ENCODE peak calls at places on chromosomes 11 and 22, in eight cellular contexts. One of them, this sample, is unnamed.

GRCh38 chr11:14506532-14506931 is 6.9 kb upstream of the COPB1 start:
- DNase-seq in choroid plexus epithelial cell: peak
- DNase-seq in stimulated activated CD4-positive, alpha-beta T cell treated with anti-CD3 and anti-CD28 coated beads, Interleukin-15, amount 100 ng/mL, for 1 hour: no peak
- DNase-seq in non-pigmented ciliary epithelial cell: no peak
- DNase-seq in epithelial cell of proximal tubule: no peak
- DNase-seq in cardiac muscle cell: no peak
- DNase-seq in EH: peak
- DNase-seq in CD4-positive, alpha-beta T cell: no peak
- DNase-seq in this sample: peak

GRCh38 chr22:22408731-22409696 is 99.5 kb downstream of the ZNF280B start:
- DNase-seq in stimulated activated CD4-positive, alpha-beta T cell treated with anti-CD3 and anti-CD28 coated beads, Interleukin-15, amount 100 ng/mL, for 1 hour: no peak
- DNase-seq in choroid plexus epithelial cell: peak
- DNase-seq in EH: peak
- DNase-seq in CD4-positive, alpha-beta T cell: no peak
- DNase-seq in cardiac muscle cell: no peak
- DNase-seq in epithelial cell of proximal tubule: no peak
- DNase-seq in non-pigmented ciliary epithelial cell: no peak
- DNase-seq in this sample: peak

GRCh38 chr22:20424937-20425587 is 12.6 kb downstream of the SCARF2 start:
- DNase-seq in epithelial cell of proximal tubule: no peak
- DNase-seq in cardiac muscle cell: no peak
- DNase-seq in non-pigmented ciliary epithelial cell: no peak
- DNase-seq in EH: peak
- DNase-seq in choroid plexus epithelial cell: no peak
- DNase-seq in CD4-positive, alpha-beta T cell: no peak
- DNase-seq in stimulated activated CD4-positive, alpha-beta T cell treated with anti-CD3 and anti-CD28 coated beads, Interleukin-15, amount 100 ng/mL, for 1 hour: no peak
- DNase-seq in this sample: no peak

GRCh38 chr11:35288817-35289541 is 130.4 kb downstream of the SLC1A2 start:
- DNase-seq in epithelial cell of proximal tubule: no peak
- DNase-seq in CD4-positive, alpha-beta T cell: no peak
- DNase-seq in EH: peak
- DNase-seq in stimulated activated CD4-positive, alpha-beta T cell treated with anti-CD3 and anti-CD28 coated beads, Interleukin-15, amount 100 ng/mL, for 1 hour: no peak
- DNase-seq in non-pigmented ciliary epithelial cell: peak
- DNase-seq in cardiac muscle cell: no peak
- DNase-seq in choroid plexus epithelial cell: peak
- DNase-seq in this sample: peak

GRCh38 chr11:2842876-2843275 is 42.7 kb downstream of the CDKN1C start:
- DNase-seq in cardiac muscle cell: no peak
- DNase-seq in choroid plexus epithelial cell: no peak
- DNase-seq in non-pigmented ciliary epithelial cell: no peak
- DNase-seq in EH: no peak
- DNase-seq in CD4-positive, alpha-beta T cell: no peak
- DNase-seq in stimulated activated CD4-positive, alpha-beta T cell treated with anti-CD3 and anti-CD28 coated beads, Interleukin-15, amount 100 ng/mL, for 1 hour: no peak
- DNase-seq in epithelial cell of proximal tubule: no peak
- DNase-seq in this sample: no peak

GRCh38 chr22:26553056-26553752 is 36.7 kb downstream of the TPST2 start:
- DNase-seq in choroid plexus epithelial cell: peak
- DNase-seq in epithelial cell of proximal tubule: no peak
- DNase-seq in CD4-positive, alpha-beta T cell: no peak
- DNase-seq in EH: peak
- DNase-seq in non-pigmented ciliary epithelial cell: peak
- DNase-seq in cardiac muscle cell: no peak
- DNase-seq in stimulated activated CD4-positive, alpha-beta T cell treated with anti-CD3 and anti-CD28 coated beads, Interleukin-15, amount 100 ng/mL, for 1 hour: no peak
- DNase-seq in this sample: peak

GRCh38 chr11:45622283-45622682 is 43.1 kb downstream of the CHST1 start:
- DNase-seq in CD4-positive, alpha-beta T cell: no peak
- DNase-seq in epithelial cell of proximal tubule: no peak
- DNase-seq in cardiac muscle cell: no peak
- DNase-seq in stimulated activated CD4-positive, alpha-beta T cell treated with anti-CD3 and anti-CD28 coated beads, Interleukin-15, amount 100 ng/mL, for 1 hour: no peak
- DNase-seq in non-pigmented ciliary epithelial cell: no peak
- DNase-seq in choroid plexus epithelial cell: no peak
- DNase-seq in EH: no peak
- DNase-seq in this sample: no peak

GRCh38 chr11:58641326-58641725 is 18.9 kb downstream of the CNTF start:
- DNase-seq in CD4-positive, alpha-beta T cell: no peak
- DNase-seq in choroid plexus epithelial cell: no peak
- DNase-seq in EH: no peak
- DNase-seq in cardiac muscle cell: no peak
- DNase-seq in stimulated activated CD4-positive, alpha-beta T cell treated with anti-CD3 and anti-CD28 coated beads, Interleukin-15, amount 100 ng/mL, for 1 hour: no peak
- DNase-seq in non-pigmented ciliary epithelial cell: no peak
- DNase-seq in epithelial cell of proximal tubule: no peak
- DNase-seq in this sample: no peak

GRCh38 chr11:66976048-66976467 is 954 bp downstream of the C11orf86 start:
- DNase-seq in non-pigmented ciliary epithelial cell: no peak
- DNase-seq in choroid plexus epithelial cell: peak
- DNase-seq in cardiac muscle cell: peak
- DNase-seq in epithelial cell of proximal tubule: no peak
- DNase-seq in EH: no peak
- DNase-seq in CD4-positive, alpha-beta T cell: peak
- DNase-seq in stimulated activated CD4-positive, alpha-beta T cell treated with anti-CD3 and anti-CD28 coated beads, Interleukin-15, amount 100 ng/mL, for 1 hour: no peak
- DNase-seq in this sample: no peak

GRCh38 chr11:117877120-117877784 is 794 bp upstream of the FXYD6 start:
- DNase-seq in CD4-positive, alpha-beta T cell: no peak
- DNase-seq in stimulated activated CD4-positive, alpha-beta T cell treated with anti-CD3 and anti-CD28 coated beads, Interleukin-15, amount 100 ng/mL, for 1 hour: no peak
- DNase-seq in non-pigmented ciliary epithelial cell: no peak
- DNase-seq in cardiac muscle cell: no peak
- DNase-seq in EH: no peak
- DNase-seq in epithelial cell of proximal tubule: no peak
- DNase-seq in choroid plexus epithelial cell: no peak
- DNase-seq in this sample: peak

GRCh38 chr11:93542753-93543246 is 391 bp downstream of the SMCO4 start:
- DNase-seq in non-pigmented ciliary epithelial cell: no peak
- DNase-seq in stimulated activated CD4-positive, alpha-beta T cell treated with anti-CD3 and anti-CD28 coated beads, Interleukin-15, amount 100 ng/mL, for 1 hour: no peak
- DNase-seq in cardiac muscle cell: no peak
- DNase-seq in epithelial cell of proximal tubule: no peak
- DNase-seq in CD4-positive, alpha-beta T cell: no peak
- DNase-seq in choroid plexus epithelial cell: no peak
- DNase-seq in EH: peak
- DNase-seq in this sample: no peak

GRCh38 chr22:18024276-18024939 is at the start of gene MICAL3:
- DNase-seq in EH: peak
- DNase-seq in CD4-positive, alpha-beta T cell: peak
- DNase-seq in cardiac muscle cell: peak
- DNase-seq in stimulated activated CD4-positive, alpha-beta T cell treated with anti-CD3 and anti-CD28 coated beads, Interleukin-15, amount 100 ng/mL, for 1 hour: peak
- DNase-seq in choroid plexus epithelial cell: peak
- DNase-seq in epithelial cell of proximal tubule: no peak
- DNase-seq in non-pigmented ciliary epithelial cell: no peak
- DNase-seq in this sample: peak

GRCh38 chr11:19727246-19727645 is 14.6 kb downstream of the NAV2 start:
- DNase-seq in non-pigmented ciliary epithelial cell: peak
- DNase-seq in EH: peak
- DNase-seq in choroid plexus epithelial cell: peak
- DNase-seq in CD4-positive, alpha-beta T cell: no peak
- DNase-seq in epithelial cell of proximal tubule: no peak
- DNase-seq in stimulated activated CD4-positive, alpha-beta T cell treated with anti-CD3 and anti-CD28 coated beads, Interleukin-15, amount 100 ng/mL, for 1 hour: no peak
- DNase-seq in cardiac muscle cell: no peak
- DNase-seq in this sample: peak

GRCh38 chr22:31646186-31647019 is 15.6 kb downstream of the PISD start:
- DNase-seq in CD4-positive, alpha-beta T cell: no peak
- DNase-seq in epithelial cell of proximal tubule: peak
- DNase-seq in non-pigmented ciliary epithelial cell: peak
- DNase-seq in stimulated activated CD4-positive, alpha-beta T cell treated with anti-CD3 and anti-CD28 coated beads, Interleukin-15, amount 100 ng/mL, for 1 hour: no peak
- DNase-seq in cardiac muscle cell: no peak
- DNase-seq in choroid plexus epithelial cell: peak
- DNase-seq in EH: peak
- DNase-seq in this sample: peak

GRCh38 chr11:118623291-118623655 is 15.9 kb downstream of the PHLDB1 start:
- DNase-seq in choroid plexus epithelial cell: peak
- DNase-seq in EH: peak
- DNase-seq in cardiac muscle cell: peak
- DNase-seq in CD4-positive, alpha-beta T cell: no peak
- DNase-seq in non-pigmented ciliary epithelial cell: no peak
- DNase-seq in epithelial cell of proximal tubule: no peak
- DNase-seq in stimulated activated CD4-positive, alpha-beta T cell treated with anti-CD3 and anti-CD28 coated beads, Interleukin-15, amount 100 ng/mL, for 1 hour: no peak
- DNase-seq in this sample: peak

GRCh38 chr11:13016415-13016814 is 7.3 kb downstream of the RASSF10 start:
- DNase-seq in stimulated activated CD4-positive, alpha-beta T cell treated with anti-CD3 and anti-CD28 coated beads, Interleukin-15, amount 100 ng/mL, for 1 hour: no peak
- DNase-seq in epithelial cell of proximal tubule: no peak
- DNase-seq in cardiac muscle cell: no peak
- DNase-seq in CD4-positive, alpha-beta T cell: no peak
- DNase-seq in choroid plexus epithelial cell: no peak
- DNase-seq in non-pigmented ciliary epithelial cell: no peak
- DNase-seq in EH: peak
- DNase-seq in this sample: no peak

GRCh38 chr11:10407055-10407454 is 48.0 kb upstream of the AMPD3 start:
- DNase-seq in CD4-positive, alpha-beta T cell: no peak
- DNase-seq in cardiac muscle cell: no peak
- DNase-seq in stimulated activated CD4-positive, alpha-beta T cell treated with anti-CD3 and anti-CD28 coated beads, Interleukin-15, amount 100 ng/mL, for 1 hour: no peak
- DNase-seq in non-pigmented ciliary epithelial cell: peak
- DNase-seq in EH: peak
- DNase-seq in choroid plexus epithelial cell: no peak
- DNase-seq in epithelial cell of proximal tubule: no peak
- DNase-seq in this sample: peak

GRCh38 chr11:45982656-45983470 is 60.4 kb downstream of the LARGE2 start:
- DNase-seq in EH: peak
- DNase-seq in non-pigmented ciliary epithelial cell: peak
- DNase-seq in choroid plexus epithelial cell: peak
- DNase-seq in cardiac muscle cell: peak
- DNase-seq in stimulated activated CD4-positive, alpha-beta T cell treated with anti-CD3 and anti-CD28 coated beads, Interleukin-15, amount 100 ng/mL, for 1 hour: no peak
- DNase-seq in CD4-positive, alpha-beta T cell: no peak
- DNase-seq in epithelial cell of proximal tubule: no peak
- DNase-seq in this sample: peak

GRCh38 chr11:134951305-134951700 is 539.3 kb upstream of the B3GAT1 start:
- DNase-seq in CD4-positive, alpha-beta T cell: no peak
- DNase-seq in stimulated activated CD4-positive, alpha-beta T cell treated with anti-CD3 and anti-CD28 coated beads, Interleukin-15, amount 100 ng/mL, for 1 hour: no peak
- DNase-seq in cardiac muscle cell: no peak
- DNase-seq in EH: peak
- DNase-seq in non-pigmented ciliary epithelial cell: no peak
- DNase-seq in choroid plexus epithelial cell: peak
- DNase-seq in epithelial cell of proximal tubule: no peak
- DNase-seq in this sample: peak

GRCh38 chr22:30305906-30306628 is 16.8 kb upstream of the CASTOR1 start:
- DNase-seq in cardiac muscle cell: no peak
- DNase-seq in EH: no peak
- DNase-seq in epithelial cell of proximal tubule: no peak
- DNase-seq in non-pigmented ciliary epithelial cell: no peak
- DNase-seq in choroid plexus epithelial cell: no peak
- DNase-seq in CD4-positive, alpha-beta T cell: no peak
- DNase-seq in stimulated activated CD4-positive, alpha-beta T cell treated with anti-CD3 and anti-CD28 coated beads, Interleukin-15, amount 100 ng/mL, for 1 hour: no peak
- DNase-seq in this sample: no peak

GRCh38 chr11:93225642-93226041 is 27.9 kb upstream of the SLC36A4 start:
- DNase-seq in stimulated activated CD4-positive, alpha-beta T cell treated with anti-CD3 and anti-CD28 coated beads, Interleukin-15, amount 100 ng/mL, for 1 hour: no peak
- DNase-seq in epithelial cell of proximal tubule: no peak
- DNase-seq in non-pigmented ciliary epithelial cell: no peak
- DNase-seq in cardiac muscle cell: no peak
- DNase-seq in EH: peak
- DNase-seq in choroid plexus epithelial cell: peak
- DNase-seq in CD4-positive, alpha-beta T cell: no peak
- DNase-seq in this sample: peak

GRCh38 chr22:40890881-40891280 is 29.0 kb upstream of the DNAJB7 start:
- DNase-seq in EH: peak
- DNase-seq in CD4-positive, alpha-beta T cell: no peak
- DNase-seq in epithelial cell of proximal tubule: no peak
- DNase-seq in stimulated activated CD4-positive, alpha-beta T cell treated with anti-CD3 and anti-CD28 coated beads, Interleukin-15, amount 100 ng/mL, for 1 hour: no peak
- DNase-seq in non-pigmented ciliary epithelial cell: peak
- DNase-seq in cardiac muscle cell: no peak
- DNase-seq in choroid plexus epithelial cell: peak
- DNase-seq in this sample: no peak

GRCh38 chr11:68970921-68971636 is 9.7 kb downstream of the MRGPRD start:
- DNase-seq in stimulated activated CD4-positive, alpha-beta T cell treated with anti-CD3 and anti-CD28 coated beads, Interleukin-15, amount 100 ng/mL, for 1 hour: no peak
- DNase-seq in cardiac muscle cell: no peak
- DNase-seq in CD4-positive, alpha-beta T cell: no peak
- DNase-seq in epithelial cell of proximal tubule: no peak
- DNase-seq in non-pigmented ciliary epithelial cell: no peak
- DNase-seq in EH: no peak
- DNase-seq in choroid plexus epithelial cell: no peak
- DNase-seq in this sample: no peak

GRCh38 chr11:65479184-65480145 is 19.4 kb upstream of the MALAT1 start:
- DNase-seq in EH: peak
- DNase-seq in CD4-positive, alpha-beta T cell: no peak
- DNase-seq in stimulated activated CD4-positive, alpha-beta T cell treated with anti-CD3 and anti-CD28 coated beads, Interleukin-15, amount 100 ng/mL, for 1 hour: no peak
- DNase-seq in cardiac muscle cell: no peak
- DNase-seq in choroid plexus epithelial cell: peak
- DNase-seq in epithelial cell of proximal tubule: peak
- DNase-seq in non-pigmented ciliary epithelial cell: no peak
- DNase-seq in this sample: peak

GRCh38 chr11:15670520-15671070 is 555.9 kb downstream of the INSC start:
- DNase-seq in CD4-positive, alpha-beta T cell: no peak
- DNase-seq in cardiac muscle cell: peak
- DNase-seq in stimulated activated CD4-positive, alpha-beta T cell treated with anti-CD3 and anti-CD28 coated beads, Interleukin-15, amount 100 ng/mL, for 1 hour: no peak
- DNase-seq in choroid plexus epithelial cell: no peak
- DNase-seq in EH: peak
- DNase-seq in epithelial cell of proximal tubule: no peak
- DNase-seq in non-pigmented ciliary epithelial cell: no peak
- DNase-seq in this sample: peak

GRCh38 chr22:50313600-50313999 is 6.2 kb upstream of the PLXNB2 start:
- DNase-seq in choroid plexus epithelial cell: no peak
- DNase-seq in stimulated activated CD4-positive, alpha-beta T cell treated with anti-CD3 and anti-CD28 coated beads, Interleukin-15, amount 100 ng/mL, for 1 hour: no peak
- DNase-seq in CD4-positive, alpha-beta T cell: no peak
- DNase-seq in cardiac muscle cell: no peak
- DNase-seq in epithelial cell of proximal tubule: no peak
- DNase-seq in EH: no peak
- DNase-seq in non-pigmented ciliary epithelial cell: no peak
- DNase-seq in this sample: no peak